ENCODE peak calls at places on chromosomes 12 and 14, in nine cellular contexts. One of them, this sample, is unnamed.

GRCh38 chr14:92143309-92143708 is 21.5 kb downstream of the CPSF2 start:
- DNase-seq in HCT116: no peak
- DNase-seq in transverse colon: no peak
- DNase-seq in gastrocnemius medialis: no peak
- DNase-seq in GM12892: no peak
- DNase-seq in H1: no peak
- DNase-seq in ovary: no peak
- DNase-seq in lower leg skin: no peak
- DNase-seq in uterus: no peak
- DNase-seq in this sample: no peak

GRCh38 chr12:7075518-7075917 is 15.0 kb downstream of the C1S start:
- DNase-seq in HCT116: no peak
- DNase-seq in transverse colon: no peak
- DNase-seq in gastrocnemius medialis: no peak
- DNase-seq in GM12892: no peak
- DNase-seq in H1: no peak
- DNase-seq in ovary: no peak
- DNase-seq in lower leg skin: peak; percentile 34
- DNase-seq in uterus: no peak
- DNase-seq in this sample: no peak

GRCh38 chr14:35229495-35230089 is 62.6 kb upstream of the PSMA6 start:
- DNase-seq in HCT116: no peak
- DNase-seq in transverse colon: no peak
- DNase-seq in gastrocnemius medialis: no peak
- DNase-seq in GM12892: no peak
- DNase-seq in H1: no peak
- DNase-seq in ovary: no peak
- DNase-seq in lower leg skin: no peak
- DNase-seq in uterus: no peak
- DNase-seq in this sample: peak; percentile 25

GRCh38 chr14:24115451-24116110 is 832 bp upstream of the NRL start:
- DNase-seq in HCT116: no peak
- DNase-seq in transverse colon: no peak
- DNase-seq in gastrocnemius medialis: no peak
- DNase-seq in GM12892: no peak
- DNase-seq in H1: no peak
- DNase-seq in ovary: peak; percentile 38
- DNase-seq in lower leg skin: no peak
- DNase-seq in uterus: no peak
- DNase-seq in this sample: peak; percentile 55

GRCh38 chr12:19856389-19856788 is 417.1 kb downstream of the AEBP2 start:
- DNase-seq in HCT116: no peak
- DNase-seq in transverse colon: no peak
- DNase-seq in gastrocnemius medialis: no peak
- DNase-seq in GM12892: no peak
- DNase-seq in H1: no peak
- DNase-seq in ovary: no peak
- DNase-seq in lower leg skin: no peak
- DNase-seq in uterus: no peak
- DNase-seq in this sample: no peak

GRCh38 chr12:85568395-85569103 is 267.7 kb downstream of the RASSF9 start:
- DNase-seq in HCT116: no peak
- DNase-seq in transverse colon: peak; percentile 16
- DNase-seq in gastrocnemius medialis: no peak
- DNase-seq in GM12892: no peak
- DNase-seq in H1: no peak
- DNase-seq in ovary: no peak
- DNase-seq in lower leg skin: peak; percentile 81
- DNase-seq in uterus: no peak
- DNase-seq in this sample: no peak

GRCh38 chr12:27610380-27610779 is 85.9 kb upstream of the REP15 start:
- DNase-seq in HCT116: peak; percentile 26
- DNase-seq in transverse colon: no peak
- DNase-seq in gastrocnemius medialis: no peak
- DNase-seq in GM12892: no peak
- DNase-seq in H1: no peak
- DNase-seq in ovary: no peak
- DNase-seq in lower leg skin: no peak
- DNase-seq in uterus: no peak
- DNase-seq in this sample: no peak

GRCh38 chr12:115450017-115450416 is 766.0 kb upstream of the TBX3 start:
- DNase-seq in HCT116: no peak
- DNase-seq in transverse colon: no peak
- DNase-seq in gastrocnemius medialis: no peak
- DNase-seq in GM12892: no peak
- DNase-seq in H1: no peak
- DNase-seq in ovary: no peak
- DNase-seq in lower leg skin: no peak
- DNase-seq in uterus: no peak
- DNase-seq in this sample: no peak

GRCh38 chr12:56221233-56221756 is 427 bp downstream of the RNF41 start:
- DNase-seq in HCT116: no peak
- DNase-seq in transverse colon: peak; percentile 59
- DNase-seq in gastrocnemius medialis: no peak
- DNase-seq in GM12892: no peak
- DNase-seq in H1: no peak
- DNase-seq in ovary: peak; percentile 71
- DNase-seq in lower leg skin: peak; percentile 92
- DNase-seq in uterus: peak; percentile 70
- DNase-seq in this sample: peak; percentile 59

GRCh38 chr12:50174971-50175715 is 8.0 kb upstream of the CERS5 start:
- DNase-seq in HCT116: peak; percentile 58
- DNase-seq in transverse colon: no peak
- DNase-seq in gastrocnemius medialis: no peak
- DNase-seq in GM12892: no peak
- DNase-seq in H1: no peak
- DNase-seq in ovary: no peak
- DNase-seq in lower leg skin: peak; percentile 34
- DNase-seq in uterus: no peak
- DNase-seq in this sample: peak; percentile 74

GRCh38 chr12:92648242-92649031 is 54.4 kb upstream of the PLEKHG7 start:
- DNase-seq in HCT116: no peak
- DNase-seq in transverse colon: no peak
- DNase-seq in gastrocnemius medialis: no peak
- DNase-seq in GM12892: no peak
- DNase-seq in H1: peak; percentile 13
- DNase-seq in ovary: no peak
- DNase-seq in lower leg skin: no peak
- DNase-seq in uterus: no peak
- DNase-seq in this sample: no peak

GRCh38 chr14:53391156-53391555 is 238.0 kb upstream of the DDHD1 start:
- DNase-seq in HCT116: peak; percentile 72
- DNase-seq in transverse colon: no peak
- DNase-seq in gastrocnemius medialis: no peak
- DNase-seq in GM12892: no peak
- DNase-seq in H1: no peak
- DNase-seq in ovary: peak; percentile 21
- DNase-seq in lower leg skin: no peak
- DNase-seq in uterus: peak; percentile 63
- DNase-seq in this sample: no peak

GRCh38 chr12:24014853-24015590 is 65.6 kb upstream of the SOX5 start:
- DNase-seq in HCT116: no peak
- DNase-seq in transverse colon: no peak
- DNase-seq in gastrocnemius medialis: no peak
- DNase-seq in GM12892: no peak
- DNase-seq in H1: no peak
- DNase-seq in ovary: no peak
- DNase-seq in lower leg skin: no peak
- DNase-seq in uterus: no peak
- DNase-seq in this sample: no peak

GRCh38 chr12:27185234-27186045 is 58.6 kb upstream of the STK38L start:
- DNase-seq in HCT116: no peak
- DNase-seq in transverse colon: no peak
- DNase-seq in gastrocnemius medialis: no peak
- DNase-seq in GM12892: no peak
- DNase-seq in H1: no peak
- DNase-seq in ovary: no peak
- DNase-seq in lower leg skin: no peak
- DNase-seq in uterus: no peak
- DNase-seq in this sample: no peak

GRCh38 chr14:51157012-51157411 is 62.1 kb upstream of the TRIM9 start:
- DNase-seq in HCT116: peak; percentile 16
- DNase-seq in transverse colon: no peak
- DNase-seq in gastrocnemius medialis: no peak
- DNase-seq in GM12892: no peak
- DNase-seq in H1: no peak
- DNase-seq in ovary: no peak
- DNase-seq in lower leg skin: no peak
- DNase-seq in uterus: no peak
- DNase-seq in this sample: peak; percentile 27

GRCh38 chr14:64704145-64704742 is at the start of gene PLEKHG3:
- DNase-seq in HCT116: no peak
- DNase-seq in transverse colon: peak; percentile 90
- DNase-seq in gastrocnemius medialis: peak; percentile 33
- DNase-seq in GM12892: no peak
- DNase-seq in H1: no peak
- DNase-seq in ovary: peak; percentile 85
- DNase-seq in lower leg skin: peak; percentile 94
- DNase-seq in uterus: peak; percentile 87
- DNase-seq in this sample: peak; percentile 39

GRCh38 chr14:64701660-64702059 is 2.6 kb upstream of the PLEKHG3 start:
- DNase-seq in HCT116: no peak
- DNase-seq in transverse colon: no peak
- DNase-seq in gastrocnemius medialis: no peak
- DNase-seq in GM12892: no peak
- DNase-seq in H1: no peak
- DNase-seq in ovary: no peak
- DNase-seq in lower leg skin: peak; percentile 4
- DNase-seq in uterus: no peak
- DNase-seq in this sample: no peak

GRCh38 chr14:64702493-64703392 is 1.5 kb upstream of the PLEKHG3 start:
- DNase-seq in HCT116: no peak
- DNase-seq in transverse colon: peak; percentile 81
- DNase-seq in gastrocnemius medialis: no peak
- DNase-seq in GM12892: no peak
- DNase-seq in H1: no peak
- DNase-seq in ovary: no peak
- DNase-seq in lower leg skin: peak; percentile 90
- DNase-seq in uterus: no peak
- DNase-seq in this sample: peak; percentile 17

GRCh38 chr14:64704743-64705405 is 650 bp downstream of the PLEKHG3 start:
- DNase-seq in HCT116: no peak
- DNase-seq in transverse colon: peak; percentile 50
- DNase-seq in gastrocnemius medialis: no peak
- DNase-seq in GM12892: no peak
- DNase-seq in H1: no peak
- DNase-seq in ovary: no peak
- DNase-seq in lower leg skin: peak; percentile 92
- DNase-seq in uterus: peak; percentile 41
- DNase-seq in this sample: peak; percentile 41

DNA sequence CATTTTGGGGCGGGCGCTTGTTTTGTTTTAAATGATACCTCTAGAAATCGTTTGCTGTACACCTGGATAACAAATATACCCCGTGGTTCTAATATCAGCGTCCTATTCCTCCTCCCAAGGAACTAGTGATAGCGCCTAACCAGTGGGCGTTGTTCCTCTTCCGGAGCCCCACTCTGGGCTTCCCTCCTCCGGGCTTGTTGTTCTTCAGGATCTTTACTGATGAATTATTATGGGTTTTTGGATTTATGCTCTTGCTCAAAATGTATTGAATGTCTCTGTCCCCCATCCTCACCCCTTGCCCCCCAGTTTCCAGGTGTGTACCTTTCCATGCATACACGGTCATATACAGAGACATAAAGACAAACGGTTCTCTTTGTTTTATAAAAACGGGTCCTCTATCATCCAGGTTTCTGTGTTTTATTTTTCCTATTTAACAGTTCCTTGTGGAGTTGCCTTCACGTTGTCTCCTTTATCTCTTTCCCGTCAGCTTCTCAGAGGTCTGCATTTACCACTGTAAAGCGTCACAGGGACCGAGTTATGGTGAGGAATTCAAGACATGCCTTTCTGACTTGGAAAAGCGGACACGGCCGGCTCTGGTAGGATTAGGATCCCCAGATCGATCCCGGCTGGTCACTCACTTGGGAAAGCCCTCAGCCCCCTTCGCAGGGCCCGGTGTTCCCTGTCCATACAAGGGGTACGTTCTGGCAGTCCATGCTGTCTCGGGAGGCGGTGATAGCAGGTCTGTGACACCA is 655 bp upstream of the PLEKHG3 start:
- DNase-seq in HCT116: no peak
- DNase-seq in transverse colon: no peak
- DNase-seq in gastrocnemius medialis: no peak
- DNase-seq in GM12892: no peak
- DNase-seq in H1: no peak
- DNase-seq in ovary: no peak
- DNase-seq in lower leg skin: no peak
- DNase-seq in uterus: no peak
- DNase-seq in this sample: peak; percentile 35
- TF ChIP-seq POLR2A in HCT116: peak; percentile 35
- TF ChIP-seq POLR2A in transverse colon: no peak
- TF ChIP-seq POLR2A in gastrocnemius medialis: no peak
- TF ChIP-seq POLR2A in GM12892: no peak
- TF ChIP-seq POLR2A in H1: no peak
- TF ChIP-seq POLR2A in ovary: no peak
- TF ChIP-seq POLR2A in lower leg skin: no peak
- TF ChIP-seq POLR2A in uterus: no peak
- TF ChIP-seq POLR2A in this sample: no peak

GRCh38 chr12:130920711-130921381 is 32.9 kb upstream of the ADGRD1 start:
- DNase-seq in HCT116: no peak
- DNase-seq in transverse colon: peak; percentile 39
- DNase-seq in gastrocnemius medialis: peak; percentile 54
- DNase-seq in GM12892: no peak
- DNase-seq in H1: no peak
- DNase-seq in ovary: peak; percentile 85
- DNase-seq in lower leg skin: peak; percentile 95
- DNase-seq in uterus: peak; percentile 82
- DNase-seq in this sample: no peak
- TF ChIP-seq POLR2A in HCT116: no peak
- TF ChIP-seq POLR2A in transverse colon: no peak
- TF ChIP-seq POLR2A in gastrocnemius medialis: no peak
- TF ChIP-seq POLR2A in GM12892: no peak
- TF ChIP-seq POLR2A in H1: no peak
- TF ChIP-seq POLR2A in ovary: no peak
- TF ChIP-seq POLR2A in lower leg skin: no peak
- TF ChIP-seq POLR2A in uterus: no peak
- TF ChIP-seq POLR2A in this sample: no peak

GRCh38 chr12:120262852-120263724 is 2.4 kb downstream of the PXN start:
- DNase-seq in HCT116: no peak
- DNase-seq in transverse colon: no peak
- DNase-seq in gastrocnemius medialis: no peak
- DNase-seq in GM12892: no peak
- DNase-seq in H1: no peak
- DNase-seq in ovary: no peak
- DNase-seq in lower leg skin: no peak
- DNase-seq in uterus: no peak
- DNase-seq in this sample: no peak
- TF ChIP-seq POLR2A in HCT116: no peak
- TF ChIP-seq POLR2A in transverse colon: no peak
- TF ChIP-seq POLR2A in gastrocnemius medialis: no peak
- TF ChIP-seq POLR2A in GM12892: no peak
- TF ChIP-seq POLR2A in H1: no peak
- TF ChIP-seq POLR2A in ovary: no peak
- TF ChIP-seq POLR2A in lower leg skin: no peak
- TF ChIP-seq POLR2A in uterus: no peak
- TF ChIP-seq POLR2A in this sample: no peak

DNA sequence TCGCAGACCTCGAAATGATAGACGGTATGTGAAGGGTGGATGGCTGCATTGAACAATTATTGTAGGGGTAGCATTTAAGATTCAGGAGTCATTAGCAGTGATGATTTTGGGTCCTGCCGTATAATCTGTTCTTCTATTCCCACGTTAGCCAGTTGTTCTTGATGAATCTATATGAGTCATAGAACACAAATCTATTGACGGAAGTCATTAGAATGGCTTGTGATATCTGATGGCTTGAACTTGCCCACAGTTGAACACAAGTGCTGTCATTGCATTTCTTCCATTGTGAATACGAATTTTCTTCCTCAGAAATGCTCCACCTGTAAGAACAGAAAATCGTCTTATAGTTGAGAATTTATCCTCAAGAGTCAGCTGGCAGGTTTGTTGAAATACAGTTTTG is 1.9 kb downstream of the SRSF5 start:
- DNase-seq in HCT116: no peak
- DNase-seq in transverse colon: no peak
- DNase-seq in gastrocnemius medialis: no peak
- DNase-seq in GM12892: no peak
- DNase-seq in H1: no peak
- DNase-seq in ovary: no peak
- DNase-seq in lower leg skin: no peak
- DNase-seq in uterus: no peak
- DNase-seq in this sample: no peak
- TF ChIP-seq POLR2A in HCT116: no peak
- TF ChIP-seq POLR2A in transverse colon: no peak
- TF ChIP-seq POLR2A in gastrocnemius medialis: no peak
- TF ChIP-seq POLR2A in GM12892: no peak
- TF ChIP-seq POLR2A in H1: no peak
- TF ChIP-seq POLR2A in ovary: no peak
- TF ChIP-seq POLR2A in lower leg skin: no peak
- TF ChIP-seq POLR2A in uterus: no peak
- TF ChIP-seq POLR2A in this sample: no peak

This sample was measured in erythroblast.